ENCODE peak calls at places on chromosomes 1 and 21, in seven cellular contexts. U, G, M, P, X, H and R are unnamed samples.

GRCh38 chr1:32695098-32695904 is 7.3 kb downstream of the SYNC start:
- DNase-seq in G (no peak), M (no peak), H (no peak), U (peak), P (peak), X (peak), R (no peak)

GRCh38 chr1:112761714-112762480 is 46.8 kb upstream of the PPM1J start:
- DNase-seq in M (no peak), X (no peak), P (no peak), U (no peak), H (no peak), G (no peak), R (no peak)

GRCh38 chr1:162327791-162328165 is 48.9 kb downstream of the SPATA46 start:
- DNase-seq in M (no peak), P (no peak), X (no peak), H (no peak), G (no peak), U (no peak), R (no peak)

GRCh38 chr1:234973426-234974250 is 155.0 kb downstream of the TOMM20 start:
- DNase-seq in M (no peak), H (no peak), U (no peak), P (no peak), X (no peak), G (no peak), R (no peak)

GRCh38 chr1:44549491-44549890 is 124.8 kb downstream of the TMEM53 start:
- DNase-seq in U (no peak), X (no peak), P (no peak), G (no peak), H (no peak), M (no peak), R (no peak)

GRCh38 chr1:207868252-207868768 is 42.6 kb downstream of the CD34 start:
- DNase-seq in G (peak), P (peak), X (peak), M (no peak), H (no peak), U (no peak), R (peak)

GRCh38 chr1:112253366-112253765 is 142.6 kb upstream of the CTTNBP2NL start:
- DNase-seq in U (no peak), H (no peak), M (no peak), X (no peak), P (no peak), G (no peak), R (no peak)

GRCh38 chr21:35350965-35351364 is 301.9 kb upstream of the RUNX1 start:
- DNase-seq in G (no peak), U (peak), M (no peak), P (no peak), X (peak), H (no peak), R (no peak)

GRCh38 chr1:215720121-215720520 is 153.0 kb downstream of the KCTD3 start:
- DNase-seq in M (no peak), G (no peak), H (no peak), X (peak), U (peak), P (no peak), R (no peak)

GRCh38 chr1:59815892-59816291 is 1.1 kb downstream of the HOOK1 start:
- DNase-seq in P (no peak), M (no peak), U (no peak), H (no peak), X (no peak), G (no peak), R (no peak)

GRCh38 chr1:203048555-203049051 is 22.3 kb downstream of the PPFIA4 start:
- DNase-seq in M (no peak), G (no peak), X (no peak), P (no peak), H (no peak), U (no peak), R (no peak)

GRCh38 chr1:86259390-86259789 is 102.8 kb upstream of the COL24A1 start:
- DNase-seq in P (no peak), G (no peak), X (peak), H (no peak), U (peak), M (no peak), R (no peak)

GRCh38 chr1:54967372-54967771 is 13.1 kb upstream of the TMEM61 start:
- DNase-seq in H (no peak), P (no peak), U (no peak), X (no peak), G (no peak), M (no peak), R (no peak)

GRCh38 chr1:24849653-24850295 is 80.3 kb downstream of the RUNX3 start:
- DNase-seq in U (peak), H (no peak), X (no peak), G (no peak), M (peak), P (no peak), R (no peak)

GRCh38 chr1:203124546-203125317 is 2.8 kb upstream of the ADORA1 start:
- DNase-seq in H (no peak), U (peak), G (no peak), M (no peak), P (no peak), X (no peak), R (no peak)

GRCh38 chr1:43961692-43962091 is 8.1 kb upstream of the DPH2 start:
- DNase-seq in M (no peak), X (no peak), H (no peak), G (no peak), U (no peak), P (no peak), R (no peak)

GRCh38 chr1:4422496-4423289 is 231.7 kb upstream of the AJAP1 start:
- DNase-seq in H (no peak), M (peak), X (no peak), P (no peak), G (no peak), U (no peak), R (no peak)